ENCODE peak calls at places on chromosomes 5 and 9, in eight cellular contexts. One of them, this sample, is unnamed.

GRCh38 chr9:98095401-98095800 is 23.6 kb downstream of the TRIM14 start:
- DNase-seq in right cardiac atrium: no peak
- DNase-seq in RCC 7860: no peak
- DNase-seq in spleen: no peak
- DNase-seq in lower leg skin: no peak
- DNase-seq in GM12865: no peak
- DNase-seq in stimulated activated CD8-positive, alpha-beta memory T cell treated with anti-CD3 and anti-CD28 coated beads, Interleukin-15, amount 100 ng/mL, for 1 hour: no peak
- DNase-seq in kidney epithelial cell: no peak
- DNase-seq in this sample: no peak

GRCh38 chr9:89797970-89798369 is 193.2 kb downstream of the GADD45G start:
- DNase-seq in right cardiac atrium: peak
- DNase-seq in RCC 7860: no peak
- DNase-seq in spleen: no peak
- DNase-seq in lower leg skin: no peak
- DNase-seq in GM12865: no peak
- DNase-seq in stimulated activated CD8-positive, alpha-beta memory T cell treated with anti-CD3 and anti-CD28 coated beads, Interleukin-15, amount 100 ng/mL, for 1 hour: no peak
- DNase-seq in kidney epithelial cell: no peak
- DNase-seq in this sample: no peak

GRCh38 chr9:137772281-137772873 is 105.2 kb upstream of the CACNA1B start:
- DNase-seq in right cardiac atrium: no peak
- DNase-seq in RCC 7860: no peak
- DNase-seq in spleen: peak
- DNase-seq in lower leg skin: no peak
- DNase-seq in GM12865: peak
- DNase-seq in stimulated activated CD8-positive, alpha-beta memory T cell treated with anti-CD3 and anti-CD28 coated beads, Interleukin-15, amount 100 ng/mL, for 1 hour: no peak
- DNase-seq in kidney epithelial cell: peak
- DNase-seq in this sample: peak

GRCh38 chr9:33742519-33742918 is 52.8 kb upstream of the PRSS3 start:
- DNase-seq in right cardiac atrium: no peak
- DNase-seq in RCC 7860: no peak
- DNase-seq in spleen: no peak
- DNase-seq in lower leg skin: no peak
- DNase-seq in GM12865: peak
- DNase-seq in stimulated activated CD8-positive, alpha-beta memory T cell treated with anti-CD3 and anti-CD28 coated beads, Interleukin-15, amount 100 ng/mL, for 1 hour: no peak
- DNase-seq in kidney epithelial cell: no peak
- DNase-seq in this sample: no peak

GRCh38 chr5:173434270-173434669 is 106.1 kb upstream of the STC2 start:
- DNase-seq in right cardiac atrium: no peak
- DNase-seq in RCC 7860: no peak
- DNase-seq in spleen: no peak
- DNase-seq in lower leg skin: no peak
- DNase-seq in GM12865: no peak
- DNase-seq in stimulated activated CD8-positive, alpha-beta memory T cell treated with anti-CD3 and anti-CD28 coated beads, Interleukin-15, amount 100 ng/mL, for 1 hour: no peak
- DNase-seq in kidney epithelial cell: no peak
- DNase-seq in this sample: no peak

GRCh38 chr9:126861707-126862460 is 1.4 kb downstream of the ZBTB34 start:
- DNase-seq in right cardiac atrium: no peak
- DNase-seq in RCC 7860: no peak
- DNase-seq in spleen: peak
- DNase-seq in lower leg skin: no peak
- DNase-seq in GM12865: peak
- DNase-seq in stimulated activated CD8-positive, alpha-beta memory T cell treated with anti-CD3 and anti-CD28 coated beads, Interleukin-15, amount 100 ng/mL, for 1 hour: no peak
- DNase-seq in kidney epithelial cell: no peak
- DNase-seq in this sample: no peak

GRCh38 chr9:7910426-7911015 is 110.9 kb upstream of the DMAC1 start:
- DNase-seq in right cardiac atrium: no peak
- DNase-seq in RCC 7860: no peak
- DNase-seq in spleen: no peak
- DNase-seq in lower leg skin: no peak
- DNase-seq in GM12865: no peak
- DNase-seq in stimulated activated CD8-positive, alpha-beta memory T cell treated with anti-CD3 and anti-CD28 coated beads, Interleukin-15, amount 100 ng/mL, for 1 hour: no peak
- DNase-seq in kidney epithelial cell: no peak
- DNase-seq in this sample: no peak

GRCh38 chr5:94407023-94407422 is 211.4 kb downstream of the KIAA0825 start:
- DNase-seq in right cardiac atrium: no peak
- DNase-seq in RCC 7860: no peak
- DNase-seq in spleen: no peak
- DNase-seq in lower leg skin: no peak
- DNase-seq in GM12865: peak
- DNase-seq in stimulated activated CD8-positive, alpha-beta memory T cell treated with anti-CD3 and anti-CD28 coated beads, Interleukin-15, amount 100 ng/mL, for 1 hour: no peak
- DNase-seq in kidney epithelial cell: no peak
- DNase-seq in this sample: no peak

GRCh38 chr5:66927140-66927539 is 269.5 kb downstream of the CD180 start:
- DNase-seq in right cardiac atrium: no peak
- DNase-seq in RCC 7860: no peak
- DNase-seq in spleen: no peak
- DNase-seq in lower leg skin: no peak
- DNase-seq in GM12865: no peak
- DNase-seq in stimulated activated CD8-positive, alpha-beta memory T cell treated with anti-CD3 and anti-CD28 coated beads, Interleukin-15, amount 100 ng/mL, for 1 hour: no peak
- DNase-seq in kidney epithelial cell: no peak
- DNase-seq in this sample: no peak

GRCh38 chr5:123113136-123113535 is 24.1 kb downstream of the PRDM6 start:
- DNase-seq in right cardiac atrium: no peak
- DNase-seq in RCC 7860: no peak
- DNase-seq in spleen: no peak
- DNase-seq in lower leg skin: no peak
- DNase-seq in GM12865: no peak
- DNase-seq in stimulated activated CD8-positive, alpha-beta memory T cell treated with anti-CD3 and anti-CD28 coated beads, Interleukin-15, amount 100 ng/mL, for 1 hour: no peak
- DNase-seq in kidney epithelial cell: no peak
- DNase-seq in this sample: no peak

GRCh38 chr5:137563301-137563645 is 64.1 kb upstream of the SPOCK1 start:
- DNase-seq in right cardiac atrium: no peak
- DNase-seq in RCC 7860: no peak
- DNase-seq in spleen: no peak
- DNase-seq in lower leg skin: no peak
- DNase-seq in GM12865: no peak
- DNase-seq in stimulated activated CD8-positive, alpha-beta memory T cell treated with anti-CD3 and anti-CD28 coated beads, Interleukin-15, amount 100 ng/mL, for 1 hour: no peak
- DNase-seq in kidney epithelial cell: no peak
- DNase-seq in this sample: no peak

This sample was measured in GM20000.